ENCODE peak calls at places on chromosomes 4 and X, in five cellular contexts. One of them, this sample, is unnamed.

GRCh38 chr4:86977621-86978184 is 42.9 kb downstream of the AFF1 start:
- DNase-seq in suprapubic skin: no peak
- DNase-seq in fibroblast of villous mesenchyme: no peak
- DNase-seq in H7: no peak
- DNase-seq in Karpas-422: no peak
- DNase-seq in this sample: no peak

GRCh38 chr4:7547368-7548040 is 112.8 kb upstream of the PSAPL1 start:
- DNase-seq in suprapubic skin: no peak
- DNase-seq in fibroblast of villous mesenchyme: no peak
- DNase-seq in H7: no peak
- DNase-seq in Karpas-422: no peak
- DNase-seq in this sample: no peak

GRCh38 chr4:1201851-1202525 is 29.6 kb upstream of the SPON2 start:
- DNase-seq in suprapubic skin: peak; percentile 86
- DNase-seq in fibroblast of villous mesenchyme: peak; percentile 98
- DNase-seq in H7: peak; percentile 51
- DNase-seq in Karpas-422: no peak
- DNase-seq in this sample: peak; percentile 58

GRCh38 chr4:124104101-124104500 is 608.4 kb downstream of the ANKRD50 start:
- DNase-seq in suprapubic skin: no peak
- DNase-seq in fibroblast of villous mesenchyme: no peak
- DNase-seq in H7: no peak
- DNase-seq in Karpas-422: no peak
- DNase-seq in this sample: peak; percentile 28

GRCh38 chr4:879730-880079 is 52.4 kb downstream of the GAK start:
- DNase-seq in suprapubic skin: no peak
- DNase-seq in fibroblast of villous mesenchyme: no peak
- DNase-seq in H7: no peak
- DNase-seq in Karpas-422: no peak
- DNase-seq in this sample: no peak

GRCh38 chr4:97072666-97073065 is 1070.6 kb downstream of the STPG2 start:
- DNase-seq in suprapubic skin: no peak
- DNase-seq in fibroblast of villous mesenchyme: no peak
- DNase-seq in H7: no peak
- DNase-seq in Karpas-422: no peak
- DNase-seq in this sample: no peak

GRCh38 chrX:1390621-1391369 is 1.1 kb downstream of the SLC25A6 start:
- DNase-seq in suprapubic skin: peak; percentile 67
- DNase-seq in fibroblast of villous mesenchyme: no peak
- DNase-seq in H7: no peak
- DNase-seq in Karpas-422: no peak
- DNase-seq in this sample: no peak

GRCh38 chrX:51404445-51404844 is 71.8 kb downstream of the NUDT10 start:
- DNase-seq in suprapubic skin: no peak
- DNase-seq in fibroblast of villous mesenchyme: no peak
- DNase-seq in H7: no peak
- DNase-seq in Karpas-422: no peak
- DNase-seq in this sample: no peak

GRCh38 chrX:4380710-4381109 is 667.3 kb upstream of the PRKX start:
- DNase-seq in suprapubic skin: no peak
- DNase-seq in fibroblast of villous mesenchyme: no peak
- DNase-seq in H7: no peak
- DNase-seq in Karpas-422: no peak
- DNase-seq in this sample: no peak

GRCh38 chrX:133989993-133990392 is 4.6 kb upstream of the GPC3 start:
- DNase-seq in suprapubic skin: no peak
- DNase-seq in fibroblast of villous mesenchyme: no peak
- DNase-seq in H7: no peak
- DNase-seq in Karpas-422: no peak
- DNase-seq in this sample: no peak

GRCh38 chr4:99949034-99949998 is 759 bp downstream of the H2AZ1 start:
- DNase-seq in suprapubic skin: peak; percentile 95
- DNase-seq in fibroblast of villous mesenchyme: peak; percentile 94
- DNase-seq in H7: peak; percentile 75
- DNase-seq in Karpas-422: peak; percentile 97
- DNase-seq in this sample: peak; percentile 87

GRCh38 chr4:113316879-113317278 is 267.4 kb downstream of the ANK2 start:
- DNase-seq in suprapubic skin: no peak
- DNase-seq in fibroblast of villous mesenchyme: no peak
- DNase-seq in H7: no peak
- DNase-seq in Karpas-422: peak; percentile 46
- DNase-seq in this sample: no peak

GRCh38 chrX:154411981-154412340 is 622 bp downstream of the TAFAZZIN start:
- DNase-seq in suprapubic skin: no peak
- DNase-seq in fibroblast of villous mesenchyme: no peak
- DNase-seq in H7: peak; percentile 89
- DNase-seq in Karpas-422: peak; percentile 82
- DNase-seq in this sample: peak; percentile 75

GRCh38 chr4:28702571-28702970 is 1841.9 kb downstream of the STIM2 start:
- DNase-seq in suprapubic skin: no peak
- DNase-seq in fibroblast of villous mesenchyme: no peak
- DNase-seq in H7: no peak
- DNase-seq in Karpas-422: no peak
- DNase-seq in this sample: no peak

GRCh38 chrX:37926700-37927099 is 79.3 kb upstream of the DYNLT3 start:
- DNase-seq in suprapubic skin: no peak
- DNase-seq in fibroblast of villous mesenchyme: peak; percentile 58
- DNase-seq in H7: peak; percentile 3
- DNase-seq in Karpas-422: peak; percentile 81
- DNase-seq in this sample: no peak

GRCh38 chr4:65508169-65508568 is 162.1 kb downstream of the EPHA5 start:
- DNase-seq in suprapubic skin: no peak
- DNase-seq in fibroblast of villous mesenchyme: peak; percentile 57
- DNase-seq in H7: no peak
- DNase-seq in Karpas-422: no peak
- DNase-seq in this sample: no peak

GRCh38 chr4:11418610-11419009 is 10.1 kb downstream of the HS3ST1 start:
- DNase-seq in suprapubic skin: no peak
- DNase-seq in fibroblast of villous mesenchyme: no peak
- DNase-seq in H7: no peak
- DNase-seq in Karpas-422: no peak
- DNase-seq in this sample: no peak

GRCh38 chr4:156547439-156547838 is 424.2 kb downstream of the PDGFC start:
- DNase-seq in suprapubic skin: no peak
- DNase-seq in fibroblast of villous mesenchyme: peak; percentile 86
- DNase-seq in H7: no peak
- DNase-seq in Karpas-422: no peak
- DNase-seq in this sample: no peak

GRCh38 chr4:10296730-10297129 is 160.5 kb downstream of the ZNF518B start:
- DNase-seq in suprapubic skin: no peak
- DNase-seq in fibroblast of villous mesenchyme: no peak
- DNase-seq in H7: no peak
- DNase-seq in Karpas-422: no peak
- DNase-seq in this sample: no peak

GRCh38 chr4:15078682-15079642 is 76.7 kb downstream of the CPEB2 start:
- DNase-seq in suprapubic skin: no peak
- DNase-seq in fibroblast of villous mesenchyme: peak; percentile 46
- DNase-seq in H7: no peak
- DNase-seq in Karpas-422: no peak
- DNase-seq in this sample: no peak

GRCh38 chr4:102036619-102037376 is 246.3 kb downstream of the BANK1 start:
- DNase-seq in suprapubic skin: no peak
- DNase-seq in fibroblast of villous mesenchyme: peak; percentile 46
- DNase-seq in H7: no peak
- DNase-seq in Karpas-422: no peak
- DNase-seq in this sample: no peak

GRCh38 chr4:37627263-37627662 is 58.9 kb downstream of the RELL1 start:
- DNase-seq in suprapubic skin: no peak
- DNase-seq in fibroblast of villous mesenchyme: no peak
- DNase-seq in H7: no peak
- DNase-seq in Karpas-422: no peak
- DNase-seq in this sample: no peak

GRCh38 chrX:7641141-7641540 is 201.8 kb upstream of the VCX start:
- DNase-seq in suprapubic skin: no peak
- DNase-seq in fibroblast of villous mesenchyme: no peak
- DNase-seq in H7: no peak
- DNase-seq in Karpas-422: no peak
- DNase-seq in this sample: no peak

GRCh38 chrX:128106630-128107029 is 54.4 kb upstream of the ACTRT1 start:
- DNase-seq in suprapubic skin: no peak
- DNase-seq in fibroblast of villous mesenchyme: no peak
- DNase-seq in H7: no peak
- DNase-seq in Karpas-422: peak; percentile 63
- DNase-seq in this sample: no peak

GRCh38 chr4:129822708-129823504 is 727.0 kb downstream of the C4orf33 start:
- DNase-seq in suprapubic skin: no peak
- DNase-seq in fibroblast of villous mesenchyme: no peak
- DNase-seq in H7: no peak
- DNase-seq in Karpas-422: no peak
- DNase-seq in this sample: peak; percentile 14

GRCh38 chrX:126137899-126138298 is 28.2 kb downstream of the DCAF12L2 start:
- DNase-seq in suprapubic skin: no peak
- DNase-seq in fibroblast of villous mesenchyme: no peak
- DNase-seq in H7: peak; percentile 16
- DNase-seq in Karpas-422: peak; percentile 70
- DNase-seq in this sample: no peak

GRCh38 chr4:148204171-148204570 is 238.0 kb downstream of the NR3C2 start:
- DNase-seq in suprapubic skin: no peak
- DNase-seq in fibroblast of villous mesenchyme: no peak
- DNase-seq in H7: no peak
- DNase-seq in Karpas-422: no peak
- DNase-seq in this sample: no peak

GRCh38 chrX:103356023-103356798 is at the start of gene TCEAL9:
- DNase-seq in suprapubic skin: no peak
- DNase-seq in fibroblast of villous mesenchyme: peak; percentile 83
- DNase-seq in H7: no peak
- DNase-seq in Karpas-422: peak; percentile 70
- DNase-seq in this sample: peak; percentile 69

GRCh38 chr4:165489786-165490185 is 111.0 kb downstream of the CPE start:
- DNase-seq in suprapubic skin: no peak
- DNase-seq in fibroblast of villous mesenchyme: no peak
- DNase-seq in H7: no peak
- DNase-seq in Karpas-422: no peak
- DNase-seq in this sample: no peak

GRCh38 chr4:145521282-145521681 is 39.6 kb downstream of the SMAD1 start:
- DNase-seq in suprapubic skin: no peak
- DNase-seq in fibroblast of villous mesenchyme: no peak
- DNase-seq in H7: no peak
- DNase-seq in Karpas-422: no peak
- DNase-seq in this sample: no peak
- H3K4me3 ChIP-seq in suprapubic skin: no peak overlapping the region
- H3K4me3 ChIP-seq in fibroblast of villous mesenchyme: no peak overlapping the region
- H3K4me3 ChIP-seq in H7: no peak overlapping the region
- H3K4me3 ChIP-seq in Karpas-422: no peak overlapping the region
- H3K4me3 ChIP-seq in this sample: no peak overlapping the region

DNA sequence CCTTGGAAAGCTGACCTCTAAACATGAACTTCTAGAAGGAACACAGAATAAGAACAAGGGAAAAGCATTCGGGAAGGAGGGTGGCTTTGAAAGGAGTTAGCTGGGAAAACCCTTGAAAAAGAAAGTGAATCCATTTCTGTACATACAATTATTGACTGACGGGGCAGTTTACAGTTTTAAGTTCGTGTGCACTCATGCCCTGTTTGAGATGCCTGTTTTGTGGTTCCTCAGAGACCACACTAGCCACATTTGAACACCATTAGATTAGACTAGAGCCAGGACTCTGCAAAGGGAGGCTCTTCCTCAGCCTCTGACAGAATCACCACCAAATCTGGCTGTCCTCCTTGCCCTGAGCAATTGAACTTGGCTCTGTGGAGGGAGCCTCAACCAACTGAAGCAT is 158.3 kb downstream of the PALLD start:
- DNase-seq in suprapubic skin: no peak
- DNase-seq in fibroblast of villous mesenchyme: no peak
- DNase-seq in H7: no peak
- DNase-seq in Karpas-422: no peak
- DNase-seq in this sample: no peak
- H3K4me3 ChIP-seq in suprapubic skin: peak overlapping the region; percentile 1
- H3K4me3 ChIP-seq in fibroblast of villous mesenchyme: no peak overlapping the region
- H3K4me3 ChIP-seq in H7: no peak overlapping the region
- H3K4me3 ChIP-seq in Karpas-422: no peak overlapping the region
- H3K4me3 ChIP-seq in this sample: no peak overlapping the region

DNA sequence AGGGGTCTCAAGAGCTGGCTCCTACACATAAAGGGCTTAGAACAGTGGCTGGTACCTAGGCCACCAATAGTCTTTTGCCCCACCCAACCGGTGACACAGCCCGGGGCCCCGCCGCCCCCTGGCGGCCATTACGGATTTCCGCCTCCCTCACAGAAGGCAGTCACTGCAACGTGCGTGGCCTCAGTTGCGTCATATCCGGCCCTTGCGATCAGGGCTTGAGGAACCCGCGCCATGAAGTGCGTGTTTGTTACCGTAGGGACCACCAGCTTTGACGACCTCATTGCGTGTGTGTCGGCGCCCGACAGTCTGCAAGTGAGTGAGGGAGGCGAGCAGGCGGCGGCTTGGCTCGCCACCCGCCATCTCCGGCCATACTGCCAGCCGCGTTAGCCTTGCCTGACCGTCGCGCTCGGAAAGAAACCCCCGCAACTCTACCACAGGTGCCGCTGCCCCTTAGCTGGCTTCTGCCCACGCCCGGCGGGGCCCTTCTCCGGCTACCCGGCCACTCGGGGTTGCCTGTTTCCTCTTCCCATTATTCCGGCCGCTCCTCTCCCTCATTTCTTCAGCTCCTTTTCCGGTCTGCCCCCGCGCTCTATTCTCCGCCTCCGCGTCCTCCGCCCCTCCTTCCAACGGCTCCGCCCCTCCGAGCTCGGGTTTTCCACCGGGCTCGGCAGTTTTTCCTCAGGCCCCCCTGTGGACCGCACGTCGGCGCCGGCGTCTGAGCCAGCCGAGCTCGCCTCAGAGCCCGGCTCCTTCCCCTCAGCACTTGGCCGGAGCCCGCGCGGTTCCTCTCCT is at the start of gene ALG13:
- DNase-seq in suprapubic skin: peak; percentile 92
- DNase-seq in fibroblast of villous mesenchyme: peak; percentile 91
- DNase-seq in H7: peak; percentile 92
- DNase-seq in Karpas-422: peak; percentile 98
- DNase-seq in this sample: peak; percentile 89
- H3K4me3 ChIP-seq in suprapubic skin: peak within 1 kb of the TSS; percentile 72
- H3K4me3 ChIP-seq in fibroblast of villous mesenchyme: peak within 1 kb of the TSS; percentile 83
- H3K4me3 ChIP-seq in H7: peak within 1 kb of the TSS; percentile 95
- H3K4me3 ChIP-seq in Karpas-422: peak within 1 kb of the TSS; percentile 76
- H3K4me3 ChIP-seq in this sample: peak within 1 kb of the TSS; percentile 49

GRCh38 chr4:118813561-118813960 is 22.4 kb downstream of the SEC24D start:
- DNase-seq in suprapubic skin: no peak
- DNase-seq in fibroblast of villous mesenchyme: no peak
- DNase-seq in H7: no peak
- DNase-seq in Karpas-422: no peak
- DNase-seq in this sample: no peak
- H3K4me3 ChIP-seq in suprapubic skin: no peak overlapping the region
- H3K4me3 ChIP-seq in fibroblast of villous mesenchyme: no peak overlapping the region
- H3K4me3 ChIP-seq in H7: no peak overlapping the region
- H3K4me3 ChIP-seq in Karpas-422: no peak overlapping the region
- H3K4me3 ChIP-seq in this sample: no peak overlapping the region

GRCh38 chr4:158169516-158169915 is 3.3 kb downstream of the GASK1B start:
- DNase-seq in suprapubic skin: no peak
- DNase-seq in fibroblast of villous mesenchyme: no peak
- DNase-seq in H7: no peak
- DNase-seq in Karpas-422: no peak
- DNase-seq in this sample: no peak
- H3K4me3 ChIP-seq in suprapubic skin: peak overlapping the region; percentile 51
- H3K4me3 ChIP-seq in fibroblast of villous mesenchyme: peak overlapping the region; percentile 74
- H3K4me3 ChIP-seq in H7: no peak overlapping the region
- H3K4me3 ChIP-seq in Karpas-422: no peak overlapping the region
- H3K4me3 ChIP-seq in this sample: peak overlapping the region; percentile 30

This sample was measured in heart left ventricle.